ENCODE peak calls at places on chromosome 6, in five cellular contexts. One of them, this sample, is unnamed.

GRCh38 chr6:9554351-9554750 is 860.5 kb downstream of the TFAP2A start:
- DNase-seq in adrenal gland: no peak
- DNase-seq in tibial artery: no peak
- DNase-seq in endothelial cell of umbilical vein: no peak
- DNase-seq in ovary: no peak
- DNase-seq in this sample: no peak

GRCh38 chr6:4085329-4085695 is 6.4 kb upstream of the FAM217A start:
- DNase-seq in adrenal gland: no peak
- DNase-seq in tibial artery: no peak
- DNase-seq in endothelial cell of umbilical vein: no peak
- DNase-seq in ovary: no peak
- DNase-seq in this sample: no peak

GRCh38 chr6:18509871-18510643 is 122.9 kb downstream of the RNF144B start:
- DNase-seq in adrenal gland: no peak
- DNase-seq in tibial artery: no peak
- DNase-seq in endothelial cell of umbilical vein: no peak
- DNase-seq in ovary: no peak
- DNase-seq in this sample: no peak

GRCh38 chr6:107716688-107717089 is 107.4 kb downstream of the SCML4 start:
- DNase-seq in adrenal gland: no peak
- DNase-seq in tibial artery: no peak
- DNase-seq in endothelial cell of umbilical vein: no peak
- DNase-seq in ovary: no peak
- DNase-seq in this sample: peak; percentile 62

GRCh38 chr6:37048851-37049734 is 43.6 kb downstream of the FGD2 start:
- DNase-seq in adrenal gland: no peak
- DNase-seq in tibial artery: peak; percentile 43
- DNase-seq in endothelial cell of umbilical vein: peak; percentile 39
- DNase-seq in ovary: peak; percentile 49
- DNase-seq in this sample: no peak

GRCh38 chr6:444653-445275 is 53.2 kb downstream of the IRF4 start:
- DNase-seq in adrenal gland: no peak
- DNase-seq in tibial artery: no peak
- DNase-seq in endothelial cell of umbilical vein: no peak
- DNase-seq in ovary: no peak
- DNase-seq in this sample: no peak

GRCh38 chr6:49416195-49416594 is 46.9 kb downstream of the MMUT start:
- DNase-seq in adrenal gland: no peak
- DNase-seq in tibial artery: no peak
- DNase-seq in endothelial cell of umbilical vein: no peak
- DNase-seq in ovary: no peak
- DNase-seq in this sample: no peak

GRCh38 chr6:35804996-35805736 is at the start of gene LHFPL5:
- DNase-seq in adrenal gland: no peak
- DNase-seq in tibial artery: no peak
- DNase-seq in endothelial cell of umbilical vein: peak; percentile 35
- DNase-seq in ovary: peak; percentile 47
- DNase-seq in this sample: peak; percentile 37

GRCh38 chr6:110101885-110102284 is 77.6 kb downstream of the WASF1 start:
- DNase-seq in adrenal gland: no peak
- DNase-seq in tibial artery: no peak
- DNase-seq in endothelial cell of umbilical vein: no peak
- DNase-seq in ovary: no peak
- DNase-seq in this sample: no peak

GRCh38 chr6:110093981-110094380 is 85.5 kb downstream of the WASF1 start:
- DNase-seq in adrenal gland: no peak
- DNase-seq in tibial artery: no peak
- DNase-seq in endothelial cell of umbilical vein: peak; percentile 4
- DNase-seq in ovary: no peak
- DNase-seq in this sample: no peak

GRCh38 chr6:110098511-110099116 is 80.9 kb downstream of the WASF1 start:
- DNase-seq in adrenal gland: no peak
- DNase-seq in tibial artery: no peak
- DNase-seq in endothelial cell of umbilical vein: no peak
- DNase-seq in ovary: no peak
- DNase-seq in this sample: peak; percentile 2

GRCh38 chr6:110095101-110095500 is 84.4 kb downstream of the WASF1 start:
- DNase-seq in adrenal gland: no peak
- DNase-seq in tibial artery: no peak
- DNase-seq in endothelial cell of umbilical vein: peak; percentile 93
- DNase-seq in ovary: no peak
- DNase-seq in this sample: no peak

GRCh38 chr6:110097443-110097842 is 82.0 kb downstream of the WASF1 start:
- DNase-seq in adrenal gland: no peak
- DNase-seq in tibial artery: no peak
- DNase-seq in endothelial cell of umbilical vein: no peak
- DNase-seq in ovary: no peak
- DNase-seq in this sample: no peak
- H3K27ac ChIP-seq in adrenal gland: no peak overlapping the region
- H3K27ac ChIP-seq in tibial artery: peak overlapping the region; percentile 65
- H3K27ac ChIP-seq in endothelial cell of umbilical vein: peak overlapping the region; percentile 48
- H3K27ac ChIP-seq in ovary: peak overlapping the region; percentile 12
- H3K27ac ChIP-seq in this sample: no peak overlapping the region

DNA sequence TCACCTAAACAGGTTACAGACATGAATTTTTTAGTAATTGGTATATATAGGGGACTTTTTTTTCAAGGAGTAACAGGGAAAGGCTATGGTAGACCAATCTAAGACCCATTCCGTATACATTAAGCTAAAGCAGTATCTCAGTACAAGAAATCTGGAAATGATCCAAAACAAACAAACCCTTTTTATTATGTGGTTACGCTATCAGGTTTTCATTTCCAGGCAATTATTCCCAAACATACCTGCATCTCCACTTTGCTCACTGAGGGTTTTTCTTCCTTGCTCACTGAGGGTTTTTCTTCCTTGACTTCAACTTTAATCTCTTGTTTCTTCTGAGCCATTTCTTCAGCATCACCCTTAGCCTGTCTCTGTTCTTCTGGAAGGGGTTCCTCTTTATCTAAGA is 107.3 kb downstream of the EPB41L2 start:
- DNase-seq in adrenal gland: no peak
- DNase-seq in tibial artery: no peak
- DNase-seq in endothelial cell of umbilical vein: no peak
- DNase-seq in ovary: no peak
- DNase-seq in this sample: peak; percentile 75
- H3K4me1 ChIP-seq in adrenal gland: no peaks in the 10 kb centered on the region
- H3K4me1 ChIP-seq in tibial artery: no peaks in the 10 kb centered on the region
- H3K4me1 ChIP-seq in endothelial cell of umbilical vein: peaks cover 3% of the 10 kb centered on the region
- H3K4me1 ChIP-seq in ovary: no peaks in the 10 kb centered on the region
- H3K4me1 ChIP-seq in this sample: peaks cover 5% of the 10 kb centered on the region

GRCh38 chr6:113967777-113968176 is 3.2 kb downstream of the HDAC2 start:
- DNase-seq in adrenal gland: no peak
- DNase-seq in tibial artery: no peak
- DNase-seq in endothelial cell of umbilical vein: no peak
- DNase-seq in ovary: no peak
- DNase-seq in this sample: no peak

GRCh38 chr6:113968472-113968871 is 2.5 kb downstream of the HDAC2 start:
- DNase-seq in adrenal gland: no peak
- DNase-seq in tibial artery: no peak
- DNase-seq in endothelial cell of umbilical vein: no peak
- DNase-seq in ovary: no peak
- DNase-seq in this sample: no peak

GRCh38 chr6:113969888-113970807 is 800 bp downstream of the HDAC2 start:
- DNase-seq in adrenal gland: peak; percentile 57
- DNase-seq in tibial artery: peak; percentile 43
- DNase-seq in endothelial cell of umbilical vein: peak; percentile 71
- DNase-seq in ovary: peak; percentile 68
- DNase-seq in this sample: peak; percentile 70

GRCh38 chr6:113970808-113971676 is at the start of gene HDAC2:
- DNase-seq in adrenal gland: peak; percentile 85
- DNase-seq in tibial artery: peak; percentile 68
- DNase-seq in endothelial cell of umbilical vein: peak; percentile 84
- DNase-seq in ovary: peak; percentile 91
- DNase-seq in this sample: peak; percentile 73

GRCh38 chr6:113971786-113972185 is 838 bp upstream of the HDAC2 start:
- DNase-seq in adrenal gland: no peak
- DNase-seq in tibial artery: no peak
- DNase-seq in endothelial cell of umbilical vein: no peak
- DNase-seq in ovary: no peak
- DNase-seq in this sample: peak; percentile 22
- H3K4me3 ChIP-seq in adrenal gland: no peak overlapping the region
- H3K4me3 ChIP-seq in tibial artery: peak overlapping the region; percentile 99
- H3K4me3 ChIP-seq in endothelial cell of umbilical vein: peak overlapping the region; percentile 99
- H3K4me3 ChIP-seq in ovary: peak overlapping the region; percentile 77
- H3K4me3 ChIP-seq in this sample: peak overlapping the region; percentile 99

GRCh38 chr6:131769385-131770141 is 38.3 kb upstream of the ENPP1 start:
- DNase-seq in adrenal gland: no peak
- DNase-seq in tibial artery: no peak
- DNase-seq in endothelial cell of umbilical vein: no peak
- DNase-seq in ovary: no peak
- DNase-seq in this sample: no peak

GRCh38 chr6:131766631-131767030 is 41.2 kb upstream of the ENPP1 start:
- DNase-seq in adrenal gland: no peak
- DNase-seq in tibial artery: no peak
- DNase-seq in endothelial cell of umbilical vein: no peak
- DNase-seq in ovary: no peak
- DNase-seq in this sample: no peak

GRCh38 chr6:131765853-131766135 is 42.0 kb upstream of the ENPP1 start:
- DNase-seq in adrenal gland: no peak
- DNase-seq in tibial artery: no peak
- DNase-seq in endothelial cell of umbilical vein: no peak
- DNase-seq in ovary: no peak
- DNase-seq in this sample: no peak

GRCh38 chr6:131773284-131773950 is 34.4 kb upstream of the ENPP1 start:
- DNase-seq in adrenal gland: no peak
- DNase-seq in tibial artery: no peak
- DNase-seq in endothelial cell of umbilical vein: no peak
- DNase-seq in ovary: no peak
- DNase-seq in this sample: no peak

DNA sequence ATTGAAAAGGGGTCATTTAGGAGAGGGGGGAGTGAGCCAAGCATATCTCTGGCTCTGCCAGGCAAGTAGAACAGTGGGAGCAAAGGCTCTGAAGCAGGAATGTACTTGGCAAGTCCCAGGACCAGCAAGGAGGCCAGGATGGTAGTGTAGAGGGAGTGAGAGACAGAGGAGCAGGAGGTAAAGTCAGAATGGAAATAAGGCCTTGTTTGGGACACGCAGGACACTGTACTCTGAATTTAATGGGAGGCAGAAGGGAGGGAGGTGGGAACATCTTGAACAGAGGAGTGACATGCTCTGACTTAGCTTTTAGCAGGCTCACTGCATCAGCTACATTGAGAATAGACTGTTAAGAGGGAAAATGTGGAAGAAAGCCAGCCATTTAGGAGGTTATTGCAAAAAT is 37.0 kb upstream of the ENPP1 start:
- DNase-seq in adrenal gland: no peak
- DNase-seq in tibial artery: no peak
- DNase-seq in endothelial cell of umbilical vein: no peak
- DNase-seq in ovary: no peak
- DNase-seq in this sample: no peak
- H3K27ac ChIP-seq in adrenal gland: no peak overlapping the region
- H3K27ac ChIP-seq in tibial artery: peak overlapping the region; percentile 54
- H3K27ac ChIP-seq in endothelial cell of umbilical vein: no peak overlapping the region
- H3K27ac ChIP-seq in ovary: no peak overlapping the region
- H3K27ac ChIP-seq in this sample: no peak overlapping the region

GRCh38 chr6:111772274-111772780 is 100.9 kb downstream of the FYN start:
- DNase-seq in adrenal gland: no peak
- DNase-seq in tibial artery: no peak
- DNase-seq in endothelial cell of umbilical vein: no peak
- DNase-seq in ovary: no peak
- DNase-seq in this sample: no peak
- H3K4me1 ChIP-seq in adrenal gland: peaks cover 14% of the 10 kb centered on the region
- H3K4me1 ChIP-seq in tibial artery: no peaks in the 10 kb centered on the region
- H3K4me1 ChIP-seq in endothelial cell of umbilical vein: no peaks in the 10 kb centered on the region
- H3K4me1 ChIP-seq in ovary: peaks cover 14% of the 10 kb centered on the region
- H3K4me1 ChIP-seq in this sample: peaks cover 3% of the 10 kb centered on the region

GRCh38 chr6:132932566-132932965 is 118.2 kb downstream of the RPS12 start:
- DNase-seq in adrenal gland: no peak
- DNase-seq in tibial artery: no peak
- DNase-seq in endothelial cell of umbilical vein: no peak
- DNase-seq in ovary: no peak
- DNase-seq in this sample: no peak
- H3K4me3 ChIP-seq in adrenal gland: no peak overlapping the region
- H3K4me3 ChIP-seq in tibial artery: no peak overlapping the region
- H3K4me3 ChIP-seq in endothelial cell of umbilical vein: no peak overlapping the region
- H3K4me3 ChIP-seq in ovary: no peak overlapping the region
- H3K4me3 ChIP-seq in this sample: no peak overlapping the region

GRCh38 chr6:41726876-41727275 is 8.5 kb downstream of the TFEB start:
- DNase-seq in adrenal gland: no peak
- DNase-seq in tibial artery: no peak
- DNase-seq in endothelial cell of umbilical vein: no peak
- DNase-seq in ovary: no peak
- DNase-seq in this sample: no peak

GRCh38 chr6:41727705-41728072 is 7.7 kb downstream of the TFEB start:
- DNase-seq in adrenal gland: no peak
- DNase-seq in tibial artery: no peak
- DNase-seq in endothelial cell of umbilical vein: no peak
- DNase-seq in ovary: no peak
- DNase-seq in this sample: no peak

GRCh38 chr6:41723936-41724637 is 11.3 kb downstream of the TFEB start:
- DNase-seq in adrenal gland: no peak
- DNase-seq in tibial artery: no peak
- DNase-seq in endothelial cell of umbilical vein: no peak
- DNase-seq in ovary: no peak
- DNase-seq in this sample: no peak

GRCh38 chr6:41723178-41723935 is 12.1 kb downstream of the TFEB start:
- DNase-seq in adrenal gland: peak; percentile 89
- DNase-seq in tibial artery: peak; percentile 80
- DNase-seq in endothelial cell of umbilical vein: no peak
- DNase-seq in ovary: no peak
- DNase-seq in this sample: no peak

GRCh38 chr6:41724638-41725501 is 10.5 kb downstream of the TFEB start:
- DNase-seq in adrenal gland: no peak
- DNase-seq in tibial artery: no peak
- DNase-seq in endothelial cell of umbilical vein: no peak
- DNase-seq in ovary: no peak
- DNase-seq in this sample: no peak
- H3K27ac ChIP-seq in adrenal gland: peak overlapping the region; percentile 60
- H3K27ac ChIP-seq in tibial artery: no peak overlapping the region
- H3K27ac ChIP-seq in endothelial cell of umbilical vein: no peak overlapping the region
- H3K27ac ChIP-seq in ovary: no peak overlapping the region
- H3K27ac ChIP-seq in this sample: no peak overlapping the region

This sample was measured in small intestine.